ENCODE peak calls at places on chromosomes 4 and X, in seven cellular contexts. One of them, this sample, is unnamed.

GRCh38 chr4:6198278-6198677 is 2.1 kb downstream of the JAKMIP1 start:
- DNase-seq in astrocyte: no peak
- DNase-seq in sigmoid colon: peak; percentile 40
- DNase-seq in activated CD8-positive, alpha-beta T cell treated with anti-CD3 and anti-CD28 coated beads for 36 hours: peak; percentile 85
- DNase-seq in brain microvascular endothelial cell: no peak
- DNase-seq in AG09309: no peak
- DNase-seq in lung: no peak
- DNase-seq in this sample: no peak

GRCh38 chr4:119939066-119939995 is 127.3 kb downstream of the MAD2L1 start:
- DNase-seq in activated CD8-positive, alpha-beta T cell treated with anti-CD3 and anti-CD28 coated beads for 36 hours: no peak
- DNase-seq in AG09309: no peak
- DNase-seq in brain microvascular endothelial cell: peak; percentile 2
- DNase-seq in astrocyte: peak; percentile 19
- DNase-seq in sigmoid colon: no peak
- DNase-seq in lung: no peak
- DNase-seq in this sample: no peak

GRCh38 chrX:11787564-11787963 is 29.5 kb downstream of the MSL3 start:
- DNase-seq in activated CD8-positive, alpha-beta T cell treated with anti-CD3 and anti-CD28 coated beads for 36 hours: peak; percentile 84
- DNase-seq in lung: peak; percentile 50
- DNase-seq in AG09309: no peak
- DNase-seq in sigmoid colon: peak; percentile 80
- DNase-seq in astrocyte: peak; percentile 13
- DNase-seq in brain microvascular endothelial cell: peak; percentile 51
- DNase-seq in this sample: no peak

GRCh38 chr4:161792991-161793390 is 370.8 kb downstream of the FSTL5 start:
- DNase-seq in AG09309: no peak
- DNase-seq in brain microvascular endothelial cell: no peak
- DNase-seq in astrocyte: no peak
- DNase-seq in lung: no peak
- DNase-seq in activated CD8-positive, alpha-beta T cell treated with anti-CD3 and anti-CD28 coated beads for 36 hours: no peak
- DNase-seq in sigmoid colon: no peak
- DNase-seq in this sample: peak; percentile 81

GRCh38 chr4:90580271-90580825 is 453.2 kb downstream of the CCSER1 start:
- DNase-seq in brain microvascular endothelial cell: no peak
- DNase-seq in AG09309: no peak
- DNase-seq in activated CD8-positive, alpha-beta T cell treated with anti-CD3 and anti-CD28 coated beads for 36 hours: no peak
- DNase-seq in sigmoid colon: no peak
- DNase-seq in lung: no peak
- DNase-seq in astrocyte: no peak
- DNase-seq in this sample: no peak

GRCh38 chrX:40389555-40389954 is 191.2 kb upstream of the ATP6AP2 start:
- DNase-seq in brain microvascular endothelial cell: no peak
- DNase-seq in activated CD8-positive, alpha-beta T cell treated with anti-CD3 and anti-CD28 coated beads for 36 hours: no peak
- DNase-seq in astrocyte: no peak
- DNase-seq in sigmoid colon: no peak
- DNase-seq in lung: no peak
- DNase-seq in AG09309: no peak
- DNase-seq in this sample: no peak

GRCh38 chrX:153366119-153366518 is 32.2 kb downstream of the ZNF275 start:
- DNase-seq in sigmoid colon: no peak
- DNase-seq in lung: no peak
- DNase-seq in brain microvascular endothelial cell: no peak
- DNase-seq in activated CD8-positive, alpha-beta T cell treated with anti-CD3 and anti-CD28 coated beads for 36 hours: no peak
- DNase-seq in AG09309: no peak
- DNase-seq in astrocyte: no peak
- DNase-seq in this sample: no peak

GRCh38 chrX:131703646-131704045 is 159.8 kb downstream of the OR13H1 start:
- DNase-seq in activated CD8-positive, alpha-beta T cell treated with anti-CD3 and anti-CD28 coated beads for 36 hours: no peak
- DNase-seq in brain microvascular endothelial cell: no peak
- DNase-seq in AG09309: no peak
- DNase-seq in astrocyte: peak; percentile 3
- DNase-seq in lung: no peak
- DNase-seq in sigmoid colon: no peak
- DNase-seq in this sample: no peak

GRCh38 chrX:30635630-30636029 is 17.6 kb upstream of the GK start:
- DNase-seq in brain microvascular endothelial cell: no peak
- DNase-seq in lung: no peak
- DNase-seq in activated CD8-positive, alpha-beta T cell treated with anti-CD3 and anti-CD28 coated beads for 36 hours: no peak
- DNase-seq in astrocyte: no peak
- DNase-seq in sigmoid colon: no peak
- DNase-seq in AG09309: no peak
- DNase-seq in this sample: no peak

GRCh38 chrX:29172880-29173279 is 585.6 kb downstream of the IL1RAPL1 start:
- DNase-seq in sigmoid colon: no peak
- DNase-seq in lung: no peak
- DNase-seq in activated CD8-positive, alpha-beta T cell treated with anti-CD3 and anti-CD28 coated beads for 36 hours: no peak
- DNase-seq in AG09309: no peak
- DNase-seq in brain microvascular endothelial cell: peak; percentile 18
- DNase-seq in astrocyte: peak; percentile 75
- DNase-seq in this sample: no peak

GRCh38 chrX:29478336-29479069 is 736.9 kb upstream of the MAGEB2 start:
- DNase-seq in brain microvascular endothelial cell: peak; percentile 1
- DNase-seq in AG09309: no peak
- DNase-seq in sigmoid colon: no peak
- DNase-seq in activated CD8-positive, alpha-beta T cell treated with anti-CD3 and anti-CD28 coated beads for 36 hours: no peak
- DNase-seq in lung: no peak
- DNase-seq in astrocyte: peak; percentile 12
- DNase-seq in this sample: no peak

GRCh38 chr4:19944806-19945205 is 306.9 kb upstream of the SLIT2 start:
- DNase-seq in lung: no peak
- DNase-seq in activated CD8-positive, alpha-beta T cell treated with anti-CD3 and anti-CD28 coated beads for 36 hours: no peak
- DNase-seq in sigmoid colon: no peak
- DNase-seq in AG09309: no peak
- DNase-seq in brain microvascular endothelial cell: no peak
- DNase-seq in astrocyte: no peak
- DNase-seq in this sample: no peak

GRCh38 chr4:95268819-95269565 is 279.8 kb downstream of the UNC5C start:
- DNase-seq in lung: no peak
- DNase-seq in astrocyte: peak; percentile 31
- DNase-seq in activated CD8-positive, alpha-beta T cell treated with anti-CD3 and anti-CD28 coated beads for 36 hours: no peak
- DNase-seq in sigmoid colon: no peak
- DNase-seq in AG09309: no peak
- DNase-seq in brain microvascular endothelial cell: peak; percentile 40
- DNase-seq in this sample: no peak

GRCh38 chr4:37726666-37727065 is 40.5 kb upstream of the RELL1 start:
- DNase-seq in brain microvascular endothelial cell: peak; percentile 64
- DNase-seq in AG09309: no peak
- DNase-seq in sigmoid colon: no peak
- DNase-seq in lung: no peak
- DNase-seq in activated CD8-positive, alpha-beta T cell treated with anti-CD3 and anti-CD28 coated beads for 36 hours: no peak
- DNase-seq in astrocyte: peak; percentile 87
- DNase-seq in this sample: no peak

GRCh38 chrX:111352424-111352823 is 59.6 kb downstream of the DCX start:
- DNase-seq in brain microvascular endothelial cell: peak; percentile 1
- DNase-seq in sigmoid colon: peak; percentile 85
- DNase-seq in astrocyte: peak; percentile 88
- DNase-seq in activated CD8-positive, alpha-beta T cell treated with anti-CD3 and anti-CD28 coated beads for 36 hours: no peak
- DNase-seq in lung: no peak
- DNase-seq in AG09309: no peak
- DNase-seq in this sample: no peak

GRCh38 chrX:150692837-150693781 is at the start of gene MTMR1:
- DNase-seq in AG09309: no peak
- DNase-seq in astrocyte: no peak
- DNase-seq in activated CD8-positive, alpha-beta T cell treated with anti-CD3 and anti-CD28 coated beads for 36 hours: peak; percentile 58
- DNase-seq in sigmoid colon: peak; percentile 67
- DNase-seq in brain microvascular endothelial cell: no peak
- DNase-seq in lung: no peak
- DNase-seq in this sample: no peak

GRCh38 chrX:143571521-143571920 is 54.2 kb upstream of the SPANXN3 start:
- DNase-seq in lung: no peak
- DNase-seq in AG09309: no peak
- DNase-seq in brain microvascular endothelial cell: peak; percentile 5
- DNase-seq in astrocyte: no peak
- DNase-seq in sigmoid colon: no peak
- DNase-seq in activated CD8-positive, alpha-beta T cell treated with anti-CD3 and anti-CD28 coated beads for 36 hours: no peak
- DNase-seq in this sample: no peak

GRCh38 chrX:149365552-149365951 is 139.6 kb downstream of the IDS start:
- DNase-seq in AG09309: no peak
- DNase-seq in sigmoid colon: no peak
- DNase-seq in activated CD8-positive, alpha-beta T cell treated with anti-CD3 and anti-CD28 coated beads for 36 hours: no peak
- DNase-seq in astrocyte: no peak
- DNase-seq in lung: no peak
- DNase-seq in brain microvascular endothelial cell: no peak
- DNase-seq in this sample: no peak

GRCh38 chrX:8755116-8755515 is 23.2 kb upstream of the ANOS1 start:
- DNase-seq in lung: no peak
- DNase-seq in brain microvascular endothelial cell: no peak
- DNase-seq in AG09309: no peak
- DNase-seq in activated CD8-positive, alpha-beta T cell treated with anti-CD3 and anti-CD28 coated beads for 36 hours: peak; percentile 27
- DNase-seq in astrocyte: no peak
- DNase-seq in sigmoid colon: no peak
- DNase-seq in this sample: no peak

GRCh38 chrX:1093586-1094538 is 118.6 kb downstream of the CRLF2 start:
- DNase-seq in sigmoid colon: peak; percentile 52
- DNase-seq in activated CD8-positive, alpha-beta T cell treated with anti-CD3 and anti-CD28 coated beads for 36 hours: no peak
- DNase-seq in brain microvascular endothelial cell: no peak
- DNase-seq in lung: no peak
- DNase-seq in AG09309: no peak
- DNase-seq in astrocyte: no peak
- DNase-seq in this sample: peak; percentile 77

GRCh38 chr4:171928336-171928735 is 115.1 kb downstream of the GALNTL6 start:
- DNase-seq in activated CD8-positive, alpha-beta T cell treated with anti-CD3 and anti-CD28 coated beads for 36 hours: no peak
- DNase-seq in AG09309: no peak
- DNase-seq in astrocyte: no peak
- DNase-seq in brain microvascular endothelial cell: no peak
- DNase-seq in lung: no peak
- DNase-seq in sigmoid colon: no peak
- DNase-seq in this sample: no peak

GRCh38 chr4:170705907-170706306 is 616.2 kb upstream of the AADAT start:
- DNase-seq in brain microvascular endothelial cell: no peak
- DNase-seq in sigmoid colon: no peak
- DNase-seq in lung: no peak
- DNase-seq in activated CD8-positive, alpha-beta T cell treated with anti-CD3 and anti-CD28 coated beads for 36 hours: no peak
- DNase-seq in AG09309: no peak
- DNase-seq in astrocyte: no peak
- DNase-seq in this sample: no peak

GRCh38 chr4:162499478-162499877 is 335.7 kb upstream of the FSTL5 start:
- DNase-seq in lung: no peak
- DNase-seq in sigmoid colon: no peak
- DNase-seq in activated CD8-positive, alpha-beta T cell treated with anti-CD3 and anti-CD28 coated beads for 36 hours: no peak
- DNase-seq in AG09309: no peak
- DNase-seq in astrocyte: no peak
- DNase-seq in brain microvascular endothelial cell: no peak
- DNase-seq in this sample: no peak

GRCh38 chr4:183403486-183403885 is 41.0 kb upstream of the CDKN2AIP start:
- DNase-seq in AG09309: no peak
- DNase-seq in activated CD8-positive, alpha-beta T cell treated with anti-CD3 and anti-CD28 coated beads for 36 hours: no peak
- DNase-seq in astrocyte: no peak
- DNase-seq in brain microvascular endothelial cell: no peak
- DNase-seq in sigmoid colon: no peak
- DNase-seq in lung: no peak
- DNase-seq in this sample: peak; percentile 37

DNA sequence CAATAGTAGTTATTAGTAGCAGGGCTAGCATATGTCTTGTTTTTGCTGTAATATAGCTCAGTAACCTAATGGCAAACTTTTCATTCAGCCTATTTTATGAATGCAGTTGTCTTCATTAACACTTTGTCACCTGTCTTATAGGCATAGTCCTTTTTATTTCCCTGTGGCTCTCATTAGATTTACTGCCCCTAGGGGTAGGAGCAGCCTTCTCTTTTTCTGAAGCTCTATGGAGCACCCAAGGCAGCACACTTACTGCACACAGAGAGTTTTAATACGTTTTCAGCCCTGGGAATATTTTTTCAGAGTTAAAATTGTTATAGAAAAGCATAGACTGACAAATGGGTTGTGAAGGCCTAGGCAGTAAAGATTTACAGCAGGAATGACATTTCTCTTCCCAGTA is 406.8 kb downstream of the TMA16 start:
- DNase-seq in astrocyte: no peak
- DNase-seq in sigmoid colon: no peak
- DNase-seq in brain microvascular endothelial cell: no peak
- DNase-seq in lung: no peak
- DNase-seq in activated CD8-positive, alpha-beta T cell treated with anti-CD3 and anti-CD28 coated beads for 36 hours: no peak
- DNase-seq in AG09309: no peak
- DNase-seq in this sample: no peak
- TF ChIP-seq CTCF in astrocyte: no peak
- TF ChIP-seq CTCF in sigmoid colon: no peak
- TF ChIP-seq CTCF in brain microvascular endothelial cell: no peak
- TF ChIP-seq CTCF in lung: no peak
- TF ChIP-seq CTCF in activated CD8-positive, alpha-beta T cell treated with anti-CD3 and anti-CD28 coated beads for 36 hours: no peak
- TF ChIP-seq CTCF in AG09309: no peak
- TF ChIP-seq CTCF in this sample: no peak

GRCh38 chrX:2409796-2410195 is 91.0 kb downstream of the DHRSX start:
- DNase-seq in AG09309: no peak
- DNase-seq in activated CD8-positive, alpha-beta T cell treated with anti-CD3 and anti-CD28 coated beads for 36 hours: no peak
- DNase-seq in sigmoid colon: no peak
- DNase-seq in astrocyte: no peak
- DNase-seq in lung: no peak
- DNase-seq in brain microvascular endothelial cell: no peak
- DNase-seq in this sample: no peak
- TF ChIP-seq CTCF in AG09309: no peak
- TF ChIP-seq CTCF in activated CD8-positive, alpha-beta T cell treated with anti-CD3 and anti-CD28 coated beads for 36 hours: no peak
- TF ChIP-seq CTCF in sigmoid colon: no peak
- TF ChIP-seq CTCF in astrocyte: no peak
- TF ChIP-seq CTCF in lung: no peak
- TF ChIP-seq CTCF in brain microvascular endothelial cell: no peak
- TF ChIP-seq CTCF in this sample: no peak

DNA sequence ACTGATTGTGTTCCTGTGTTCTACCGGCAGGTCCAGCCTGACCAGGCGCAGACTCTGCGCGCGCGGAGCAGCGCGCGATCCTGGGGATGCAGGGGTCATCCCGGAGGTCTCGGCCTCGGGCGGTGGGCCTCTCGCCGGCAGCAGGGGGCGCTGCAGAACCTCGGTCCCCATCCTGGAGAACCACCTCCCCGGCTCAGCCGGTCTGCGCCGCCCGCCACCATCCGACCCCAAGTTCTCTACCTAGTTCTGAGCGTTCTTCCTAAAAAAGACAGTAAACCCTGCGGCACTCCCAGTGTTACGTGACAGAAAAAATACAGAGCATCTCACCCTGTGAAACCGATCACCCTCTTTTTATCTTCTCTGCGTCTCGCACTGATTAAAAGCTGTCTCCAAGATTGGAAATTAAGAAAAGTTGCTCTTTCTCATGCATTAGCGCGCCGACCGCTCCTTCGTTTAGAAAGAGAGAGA is 1.6 kb downstream of the TRPC3 start:
- DNase-seq in activated CD8-positive, alpha-beta T cell treated with anti-CD3 and anti-CD28 coated beads for 36 hours: peak; percentile 91
- DNase-seq in lung: peak; percentile 75
- DNase-seq in astrocyte: peak; percentile 36
- DNase-seq in AG09309: peak; percentile 13
- DNase-seq in brain microvascular endothelial cell: peak; percentile 61
- DNase-seq in sigmoid colon: peak; percentile 77
- DNase-seq in this sample: peak; percentile 76
- TF ChIP-seq CTCF in activated CD8-positive, alpha-beta T cell treated with anti-CD3 and anti-CD28 coated beads for 36 hours: peak; percentile 81
- TF ChIP-seq CTCF in lung: peak; percentile 34
- TF ChIP-seq CTCF in astrocyte: peak; percentile 56
- TF ChIP-seq CTCF in AG09309: peak; percentile 74
- TF ChIP-seq CTCF in brain microvascular endothelial cell: peak; percentile 78
- TF ChIP-seq CTCF in sigmoid colon: peak; percentile 67
- TF ChIP-seq CTCF in this sample: peak; percentile 93

DNA sequence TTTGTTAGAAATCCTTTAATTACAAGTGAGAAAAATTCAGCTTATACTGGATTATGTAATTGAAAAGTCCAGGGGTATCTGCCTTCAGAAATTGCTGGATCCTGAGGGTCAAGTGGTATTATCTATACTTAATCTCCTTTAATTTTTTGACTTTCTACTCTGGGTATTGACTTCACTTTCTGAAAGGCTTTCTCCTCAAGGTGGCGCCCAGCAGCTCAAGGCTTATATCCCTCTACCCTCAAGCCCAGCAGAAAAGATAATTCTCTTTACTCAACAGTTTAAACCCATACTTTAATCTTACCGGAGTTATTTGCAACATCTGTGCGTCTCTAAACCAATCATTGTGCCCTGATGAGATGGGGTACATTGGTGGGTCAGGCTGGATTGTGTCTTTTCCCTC is 129.5 kb downstream of the LARP7 start:
- DNase-seq in AG09309: peak; percentile 1
- DNase-seq in activated CD8-positive, alpha-beta T cell treated with anti-CD3 and anti-CD28 coated beads for 36 hours: peak; percentile 48
- DNase-seq in astrocyte: no peak
- DNase-seq in brain microvascular endothelial cell: peak; percentile 42
- DNase-seq in lung: no peak
- DNase-seq in sigmoid colon: no peak
- DNase-seq in this sample: no peak
- TF ChIP-seq CTCF in AG09309: peak; percentile 65
- TF ChIP-seq CTCF in activated CD8-positive, alpha-beta T cell treated with anti-CD3 and anti-CD28 coated beads for 36 hours: peak; percentile 6
- TF ChIP-seq CTCF in astrocyte: peak; percentile 39
- TF ChIP-seq CTCF in brain microvascular endothelial cell: peak; percentile 74
- TF ChIP-seq CTCF in lung: no peak
- TF ChIP-seq CTCF in sigmoid colon: peak; percentile 25
- TF ChIP-seq CTCF in this sample: peak; percentile 74